ENCODE peak calls at places on chromosome 1, in nine cellular contexts. One of them, this sample, is unnamed.

GRCh38 chr1:240701412-240701811 is 89.5 kb upstream of the GREM2 start:
- DNase-seq in endothelial cell: no peak
- DNase-seq in heart right ventricle: no peak
- DNase-seq in thoracic aorta: no peak
- DNase-seq in GM10248: no peak
- DNase-seq in GM20000: no peak
- DNase-seq in HL-60: no peak
- DNase-seq in ovary: no peak
- DNase-seq in brain microvascular endothelial cell: peak; percentile 53
- DNase-seq in this sample: no peak

GRCh38 chr1:63189677-63190076 is 132.7 kb upstream of the FOXD3 start:
- DNase-seq in HL-60: no peak
- DNase-seq in ovary: no peak
- DNase-seq in GM10248: no peak
- DNase-seq in endothelial cell: no peak
- DNase-seq in heart right ventricle: no peak
- DNase-seq in GM20000: no peak
- DNase-seq in thoracic aorta: no peak
- DNase-seq in brain microvascular endothelial cell: no peak
- DNase-seq in this sample: no peak

GRCh38 chr1:168261390-168261789 is 19.3 kb upstream of the TBX19 start:
- DNase-seq in endothelial cell: no peak
- DNase-seq in GM10248: no peak
- DNase-seq in thoracic aorta: no peak
- DNase-seq in heart right ventricle: no peak
- DNase-seq in HL-60: no peak
- DNase-seq in brain microvascular endothelial cell: peak; percentile 8
- DNase-seq in GM20000: no peak
- DNase-seq in ovary: no peak
- DNase-seq in this sample: no peak

GRCh38 chr1:212485895-212486590 is 53.3 kb downstream of the NENF start:
- DNase-seq in GM10248: no peak
- DNase-seq in HL-60: peak; percentile 61
- DNase-seq in ovary: no peak
- DNase-seq in GM20000: no peak
- DNase-seq in brain microvascular endothelial cell: peak; percentile 100
- DNase-seq in heart right ventricle: peak; percentile 27
- DNase-seq in endothelial cell: peak; percentile 37
- DNase-seq in thoracic aorta: peak; percentile 79
- DNase-seq in this sample: peak; percentile 93

GRCh38 chr1:59543211-59543668 is 246.3 kb downstream of the FGGY start:
- DNase-seq in endothelial cell: no peak
- DNase-seq in GM20000: no peak
- DNase-seq in ovary: no peak
- DNase-seq in heart right ventricle: no peak
- DNase-seq in HL-60: no peak
- DNase-seq in thoracic aorta: no peak
- DNase-seq in GM10248: no peak
- DNase-seq in brain microvascular endothelial cell: no peak
- DNase-seq in this sample: no peak

GRCh38 chr1:204746838-204747442 is 61.4 kb upstream of the LRRN2 start:
- DNase-seq in heart right ventricle: no peak
- DNase-seq in ovary: no peak
- DNase-seq in GM20000: peak; percentile 68
- DNase-seq in thoracic aorta: no peak
- DNase-seq in brain microvascular endothelial cell: peak; percentile 27
- DNase-seq in endothelial cell: peak; percentile 63
- DNase-seq in HL-60: peak; percentile 20
- DNase-seq in GM10248: peak; percentile 52
- DNase-seq in this sample: no peak

GRCh38 chr1:111290640-111291039 is at the start of gene CHIA:
- DNase-seq in heart right ventricle: peak; percentile 37
- DNase-seq in endothelial cell: no peak
- DNase-seq in thoracic aorta: no peak
- DNase-seq in GM20000: no peak
- DNase-seq in HL-60: no peak
- DNase-seq in ovary: no peak
- DNase-seq in brain microvascular endothelial cell: no peak
- DNase-seq in GM10248: no peak
- DNase-seq in this sample: no peak

GRCh38 chr1:107963601-107964396 is 1.2 kb downstream of the VAV3 start:
- DNase-seq in GM20000: peak; percentile 74
- DNase-seq in endothelial cell: peak; percentile 49
- DNase-seq in HL-60: peak; percentile 49
- DNase-seq in GM10248: peak; percentile 54
- DNase-seq in ovary: no peak
- DNase-seq in brain microvascular endothelial cell: peak; percentile 7
- DNase-seq in heart right ventricle: peak; percentile 19
- DNase-seq in thoracic aorta: no peak
- DNase-seq in this sample: peak; percentile 62

GRCh38 chr1:158146165-158146564 is 34.5 kb upstream of the CD1D start:
- DNase-seq in HL-60: no peak
- DNase-seq in brain microvascular endothelial cell: peak; percentile 55
- DNase-seq in GM20000: no peak
- DNase-seq in ovary: no peak
- DNase-seq in heart right ventricle: no peak
- DNase-seq in GM10248: no peak
- DNase-seq in thoracic aorta: no peak
- DNase-seq in endothelial cell: no peak
- DNase-seq in this sample: no peak

GRCh38 chr1:90614872-90615271 is 102.2 kb downstream of the BARHL2 start:
- DNase-seq in heart right ventricle: no peak
- DNase-seq in ovary: no peak
- DNase-seq in endothelial cell: no peak
- DNase-seq in GM10248: no peak
- DNase-seq in GM20000: no peak
- DNase-seq in brain microvascular endothelial cell: no peak
- DNase-seq in thoracic aorta: no peak
- DNase-seq in HL-60: no peak
- DNase-seq in this sample: no peak
- TF ChIP-seq CTCF in heart right ventricle: peak; percentile 20
- TF ChIP-seq CTCF in ovary: no peak
- TF ChIP-seq CTCF in endothelial cell: peak; percentile 65
- TF ChIP-seq CTCF in GM10248: peak; percentile 7
- TF ChIP-seq CTCF in GM20000: no peak
- TF ChIP-seq CTCF in brain microvascular endothelial cell: peak; percentile 47
- TF ChIP-seq CTCF in thoracic aorta: peak; percentile 42
- TF ChIP-seq CTCF in HL-60: no peak
- TF ChIP-seq CTCF in this sample: no peak

DNA sequence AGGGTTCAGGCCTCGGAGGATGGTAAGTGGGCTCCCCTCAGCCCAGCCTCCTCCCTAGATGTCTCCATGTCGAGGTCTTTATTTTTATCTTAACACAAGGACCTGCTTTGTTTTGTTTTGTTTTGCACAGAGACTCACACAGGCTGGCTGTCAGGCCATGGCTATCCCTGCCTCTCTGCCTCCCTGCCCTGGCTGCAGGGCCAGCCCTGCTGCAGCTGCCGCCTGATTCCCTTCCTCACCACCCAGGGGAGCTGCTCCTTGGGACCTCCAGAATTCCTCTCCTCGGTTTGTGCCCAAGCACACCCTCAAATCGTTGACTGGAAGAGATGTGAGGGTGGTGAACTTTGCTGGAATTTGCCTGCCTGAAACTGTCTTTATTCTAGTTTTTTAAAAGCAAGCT is 37.2 kb downstream of the WNT9A start:
- DNase-seq in endothelial cell: no peak
- DNase-seq in brain microvascular endothelial cell: no peak
- DNase-seq in heart right ventricle: no peak
- DNase-seq in GM10248: no peak
- DNase-seq in HL-60: no peak
- DNase-seq in GM20000: no peak
- DNase-seq in thoracic aorta: no peak
- DNase-seq in ovary: peak; percentile 30
- DNase-seq in this sample: peak; percentile 42
- TF ChIP-seq CTCF in endothelial cell: no peak
- TF ChIP-seq CTCF in brain microvascular endothelial cell: no peak
- TF ChIP-seq CTCF in heart right ventricle: no peak
- TF ChIP-seq CTCF in GM10248: no peak
- TF ChIP-seq CTCF in HL-60: no peak
- TF ChIP-seq CTCF in GM20000: no peak
- TF ChIP-seq CTCF in thoracic aorta: no peak
- TF ChIP-seq CTCF in ovary: no peak
- TF ChIP-seq CTCF in this sample: no peak

GRCh38 chr1:154318386-154318785 is 2.5 kb upstream of the AQP10 start:
- DNase-seq in endothelial cell: no peak
- DNase-seq in HL-60: no peak
- DNase-seq in thoracic aorta: no peak
- DNase-seq in GM20000: no peak
- DNase-seq in GM10248: no peak
- DNase-seq in ovary: no peak
- DNase-seq in brain microvascular endothelial cell: no peak
- DNase-seq in heart right ventricle: no peak
- DNase-seq in this sample: no peak

GRCh38 chr1:154320882-154321608 is at the start of gene AQP10:
- DNase-seq in GM20000: no peak
- DNase-seq in GM10248: no peak
- DNase-seq in endothelial cell: no peak
- DNase-seq in brain microvascular endothelial cell: peak; percentile 51
- DNase-seq in heart right ventricle: no peak
- DNase-seq in thoracic aorta: no peak
- DNase-seq in HL-60: no peak
- DNase-seq in ovary: no peak
- DNase-seq in this sample: no peak

GRCh38 chr1:154313066-154313356 is 7.9 kb upstream of the AQP10 start:
- DNase-seq in brain microvascular endothelial cell: no peak
- DNase-seq in GM10248: no peak
- DNase-seq in HL-60: no peak
- DNase-seq in endothelial cell: no peak
- DNase-seq in thoracic aorta: no peak
- DNase-seq in heart right ventricle: no peak
- DNase-seq in GM20000: no peak
- DNase-seq in ovary: no peak
- DNase-seq in this sample: no peak

GRCh38 chr1:154316704-154317103 is 4.2 kb upstream of the AQP10 start:
- DNase-seq in heart right ventricle: no peak
- DNase-seq in HL-60: no peak
- DNase-seq in brain microvascular endothelial cell: no peak
- DNase-seq in endothelial cell: no peak
- DNase-seq in ovary: no peak
- DNase-seq in GM10248: no peak
- DNase-seq in thoracic aorta: no peak
- DNase-seq in GM20000: no peak
- DNase-seq in this sample: no peak
- TF ChIP-seq CTCF in heart right ventricle: no peak
- TF ChIP-seq CTCF in HL-60: no peak
- TF ChIP-seq CTCF in brain microvascular endothelial cell: no peak
- TF ChIP-seq CTCF in endothelial cell: no peak
- TF ChIP-seq CTCF in ovary: no peak
- TF ChIP-seq CTCF in GM10248: no peak
- TF ChIP-seq CTCF in thoracic aorta: no peak
- TF ChIP-seq CTCF in GM20000: no peak
- TF ChIP-seq CTCF in this sample: no peak

DNA sequence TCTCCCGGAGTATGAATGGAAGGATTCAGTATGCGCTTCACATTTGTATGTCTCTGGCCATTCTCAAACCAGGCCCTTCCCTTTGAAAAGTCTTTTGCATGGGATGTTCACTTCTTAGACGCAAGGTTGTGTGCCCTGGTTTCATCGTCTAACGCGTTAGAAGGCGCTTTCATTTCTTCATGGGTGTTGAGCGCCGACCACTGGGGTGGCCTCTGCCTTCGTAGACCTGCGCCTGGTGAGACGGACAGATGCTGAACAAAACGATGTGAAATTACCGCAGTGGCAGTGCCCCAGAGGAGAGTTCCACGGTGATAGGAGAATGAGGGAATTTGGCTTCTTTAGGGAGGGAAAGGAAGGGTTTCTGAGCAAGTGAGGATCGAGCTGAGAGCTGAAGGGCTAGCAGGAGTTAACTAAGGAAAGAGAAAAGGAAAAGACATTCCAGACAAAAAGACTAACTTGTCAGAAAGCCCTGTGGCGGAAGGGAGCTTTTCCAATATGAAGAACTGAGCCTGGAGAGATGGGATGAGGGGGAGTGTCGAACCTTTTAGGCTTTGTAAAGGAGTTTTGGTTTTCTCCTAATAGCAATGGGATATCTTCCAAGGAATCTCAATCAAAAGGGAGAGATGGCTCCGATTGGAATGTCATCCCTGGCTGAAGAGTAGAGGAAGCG is 904 bp downstream of the GGPS1 start:
- DNase-seq in thoracic aorta: no peak
- DNase-seq in brain microvascular endothelial cell: peak; percentile 51
- DNase-seq in GM20000: peak; percentile 44
- DNase-seq in ovary: no peak
- DNase-seq in heart right ventricle: no peak
- DNase-seq in GM10248: peak; percentile 56
- DNase-seq in endothelial cell: peak; percentile 28
- DNase-seq in HL-60: no peak
- DNase-seq in this sample: peak; percentile 78
- TF ChIP-seq CTCF in thoracic aorta: no peak
- TF ChIP-seq CTCF in brain microvascular endothelial cell: no peak
- TF ChIP-seq CTCF in GM20000: no peak
- TF ChIP-seq CTCF in ovary: no peak
- TF ChIP-seq CTCF in heart right ventricle: no peak
- TF ChIP-seq CTCF in GM10248: peak; percentile 56
- TF ChIP-seq CTCF in endothelial cell: no peak
- TF ChIP-seq CTCF in HL-60: no peak
- TF ChIP-seq CTCF in this sample: no peak

GRCh38 chr1:234591131-234591530 is 18.8 kb downstream of the IRF2BP2 start:
- DNase-seq in heart right ventricle: no peak
- DNase-seq in GM20000: no peak
- DNase-seq in thoracic aorta: no peak
- DNase-seq in GM10248: no peak
- DNase-seq in brain microvascular endothelial cell: no peak
- DNase-seq in HL-60: no peak
- DNase-seq in ovary: no peak
- DNase-seq in endothelial cell: no peak
- DNase-seq in this sample: no peak

GRCh38 chr1:234593109-234593508 is 16.9 kb downstream of the IRF2BP2 start:
- DNase-seq in thoracic aorta: no peak
- DNase-seq in endothelial cell: no peak
- DNase-seq in GM20000: no peak
- DNase-seq in GM10248: no peak
- DNase-seq in HL-60: no peak
- DNase-seq in heart right ventricle: no peak
- DNase-seq in ovary: no peak
- DNase-seq in brain microvascular endothelial cell: no peak
- DNase-seq in this sample: no peak

GRCh38 chr1:234593771-234594504 is 16.0 kb downstream of the IRF2BP2 start:
- DNase-seq in endothelial cell: no peak
- DNase-seq in GM10248: no peak
- DNase-seq in HL-60: no peak
- DNase-seq in GM20000: no peak
- DNase-seq in ovary: no peak
- DNase-seq in brain microvascular endothelial cell: no peak
- DNase-seq in thoracic aorta: no peak
- DNase-seq in heart right ventricle: no peak
- DNase-seq in this sample: no peak

GRCh38 chr1:234589854-234590620 is 19.9 kb downstream of the IRF2BP2 start:
- DNase-seq in endothelial cell: no peak
- DNase-seq in ovary: no peak
- DNase-seq in heart right ventricle: peak; percentile 39
- DNase-seq in thoracic aorta: no peak
- DNase-seq in brain microvascular endothelial cell: peak; percentile 9
- DNase-seq in GM10248: no peak
- DNase-seq in GM20000: no peak
- DNase-seq in HL-60: no peak
- DNase-seq in this sample: no peak

GRCh38 chr1:234592240-234592639 is 17.7 kb downstream of the IRF2BP2 start:
- DNase-seq in endothelial cell: no peak
- DNase-seq in GM20000: no peak
- DNase-seq in thoracic aorta: no peak
- DNase-seq in GM10248: no peak
- DNase-seq in HL-60: no peak
- DNase-seq in ovary: no peak
- DNase-seq in heart right ventricle: no peak
- DNase-seq in brain microvascular endothelial cell: no peak
- DNase-seq in this sample: no peak
- TF ChIP-seq CTCF in endothelial cell: no peak
- TF ChIP-seq CTCF in GM20000: no peak
- TF ChIP-seq CTCF in thoracic aorta: no peak
- TF ChIP-seq CTCF in GM10248: no peak
- TF ChIP-seq CTCF in HL-60: no peak
- TF ChIP-seq CTCF in ovary: no peak
- TF ChIP-seq CTCF in heart right ventricle: no peak
- TF ChIP-seq CTCF in brain microvascular endothelial cell: no peak
- TF ChIP-seq CTCF in this sample: no peak